ENCODE peak calls at places on chromosome 17, in seven cellular contexts. One of them, this sample, is unnamed.

GRCh38 chr17:78110363-78111011 is 18.1 kb downstream of the TMC6 start:
- DNase-seq in nephron progenitor cell: no peak
- DNase-seq in stomach: no peak
- DNase-seq in GF-D8: no peak
- DNase-seq in activated CD4-positive, alpha-beta T cell treated with anti-CD3 and anti-CD28 coated beads for 24 hours: no peak
- DNase-seq in left lobe of liver: no peak
- DNase-seq in mucosa of gallbladder: no peak
- DNase-seq in this sample: no peak

GRCh38 chr17:43442711-43443110 is 41.1 kb upstream of the DHX8 start:
- DNase-seq in nephron progenitor cell: no peak
- DNase-seq in stomach: no peak
- DNase-seq in GF-D8: no peak
- DNase-seq in activated CD4-positive, alpha-beta T cell treated with anti-CD3 and anti-CD28 coated beads for 24 hours: no peak
- DNase-seq in left lobe of liver: no peak
- DNase-seq in mucosa of gallbladder: no peak
- DNase-seq in this sample: no peak

GRCh38 chr17:41593306-41594095 is 6.8 kb upstream of the KRT14 start:
- DNase-seq in nephron progenitor cell: no peak
- DNase-seq in stomach: no peak
- DNase-seq in GF-D8: no peak
- DNase-seq in activated CD4-positive, alpha-beta T cell treated with anti-CD3 and anti-CD28 coated beads for 24 hours: no peak
- DNase-seq in left lobe of liver: no peak
- DNase-seq in mucosa of gallbladder: no peak
- DNase-seq in this sample: no peak

GRCh38 chr17:311119-311848 is 41.3 kb downstream of the RPH3AL start:
- DNase-seq in nephron progenitor cell: no peak
- DNase-seq in stomach: no peak
- DNase-seq in GF-D8: no peak
- DNase-seq in activated CD4-positive, alpha-beta T cell treated with anti-CD3 and anti-CD28 coated beads for 24 hours: no peak
- DNase-seq in left lobe of liver: no peak
- DNase-seq in mucosa of gallbladder: no peak
- DNase-seq in this sample: no peak

GRCh38 chr17:31535581-31535981 is 144.1 kb downstream of the RAB11FIP4 start:
- DNase-seq in nephron progenitor cell: no peak
- DNase-seq in stomach: no peak
- DNase-seq in GF-D8: peak
- DNase-seq in activated CD4-positive, alpha-beta T cell treated with anti-CD3 and anti-CD28 coated beads for 24 hours: no peak
- DNase-seq in left lobe of liver: no peak
- DNase-seq in mucosa of gallbladder: no peak
- DNase-seq in this sample: no peak

GRCh38 chr17:17883801-17884200 is 47.0 kb upstream of the SREBF1 start:
- DNase-seq in nephron progenitor cell: no peak
- DNase-seq in stomach: no peak
- DNase-seq in GF-D8: no peak
- DNase-seq in activated CD4-positive, alpha-beta T cell treated with anti-CD3 and anti-CD28 coated beads for 24 hours: no peak
- DNase-seq in left lobe of liver: no peak
- DNase-seq in mucosa of gallbladder: no peak
- DNase-seq in this sample: no peak

GRCh38 chr17:17456251-17456650 is 20.5 kb upstream of the MED9 start:
- DNase-seq in nephron progenitor cell: no peak
- DNase-seq in stomach: no peak
- DNase-seq in GF-D8: no peak
- DNase-seq in activated CD4-positive, alpha-beta T cell treated with anti-CD3 and anti-CD28 coated beads for 24 hours: no peak
- DNase-seq in left lobe of liver: no peak
- DNase-seq in mucosa of gallbladder: no peak
- DNase-seq in this sample: no peak

GRCh38 chr17:65170839-65171238 is 33.7 kb downstream of the RGS9 start:
- DNase-seq in nephron progenitor cell: no peak
- DNase-seq in stomach: peak
- DNase-seq in GF-D8: no peak
- DNase-seq in activated CD4-positive, alpha-beta T cell treated with anti-CD3 and anti-CD28 coated beads for 24 hours: no peak
- DNase-seq in left lobe of liver: peak
- DNase-seq in mucosa of gallbladder: no peak
- DNase-seq in this sample: no peak

GRCh38 chr17:49779730-49780220 is 8.7 kb upstream of the KAT7 start:
- DNase-seq in nephron progenitor cell: no peak
- DNase-seq in stomach: no peak
- DNase-seq in GF-D8: no peak
- DNase-seq in activated CD4-positive, alpha-beta T cell treated with anti-CD3 and anti-CD28 coated beads for 24 hours: no peak
- DNase-seq in left lobe of liver: no peak
- DNase-seq in mucosa of gallbladder: peak
- DNase-seq in this sample: peak

GRCh38 chr17:29929544-29930398 is at the start of gene SSH2:
- DNase-seq in nephron progenitor cell: peak
- DNase-seq in stomach: peak
- DNase-seq in GF-D8: peak
- DNase-seq in activated CD4-positive, alpha-beta T cell treated with anti-CD3 and anti-CD28 coated beads for 24 hours: peak
- DNase-seq in left lobe of liver: peak
- DNase-seq in mucosa of gallbladder: peak
- DNase-seq in this sample: peak

GRCh38 chr17:77607606-77608005 is 350.9 kb upstream of the TNRC6C start:
- DNase-seq in nephron progenitor cell: no peak
- DNase-seq in stomach: no peak
- DNase-seq in GF-D8: no peak
- DNase-seq in activated CD4-positive, alpha-beta T cell treated with anti-CD3 and anti-CD28 coated beads for 24 hours: no peak
- DNase-seq in left lobe of liver: peak
- DNase-seq in mucosa of gallbladder: no peak
- DNase-seq in this sample: no peak

GRCh38 chr17:9790889-9791876 is at the start of gene DHRS7C:
- DNase-seq in nephron progenitor cell: no peak
- DNase-seq in stomach: no peak
- DNase-seq in GF-D8: no peak
- DNase-seq in activated CD4-positive, alpha-beta T cell treated with anti-CD3 and anti-CD28 coated beads for 24 hours: no peak
- DNase-seq in left lobe of liver: no peak
- DNase-seq in mucosa of gallbladder: no peak
- DNase-seq in this sample: no peak

GRCh38 chr17:40963838-40964237 is 2.9 kb downstream of the KRT39 start:
- DNase-seq in nephron progenitor cell: no peak
- DNase-seq in stomach: no peak
- DNase-seq in GF-D8: no peak
- DNase-seq in activated CD4-positive, alpha-beta T cell treated with anti-CD3 and anti-CD28 coated beads for 24 hours: no peak
- DNase-seq in left lobe of liver: no peak
- DNase-seq in mucosa of gallbladder: no peak
- DNase-seq in this sample: no peak

GRCh38 chr17:59167571-59168001 is 12.0 kb downstream of the PRR11 start:
- DNase-seq in nephron progenitor cell: no peak
- DNase-seq in stomach: no peak
- DNase-seq in GF-D8: no peak
- DNase-seq in activated CD4-positive, alpha-beta T cell treated with anti-CD3 and anti-CD28 coated beads for 24 hours: no peak
- DNase-seq in left lobe of liver: no peak
- DNase-seq in mucosa of gallbladder: no peak
- DNase-seq in this sample: no peak

GRCh38 chr17:21036361-21036881 is 6.4 kb downstream of the USP22 start:
- DNase-seq in nephron progenitor cell: no peak
- DNase-seq in stomach: no peak
- DNase-seq in GF-D8: no peak
- DNase-seq in activated CD4-positive, alpha-beta T cell treated with anti-CD3 and anti-CD28 coated beads for 24 hours: no peak
- DNase-seq in left lobe of liver: no peak
- DNase-seq in mucosa of gallbladder: no peak
- DNase-seq in this sample: no peak

GRCh38 chr17:47012457-47012856 is 33.4 kb upstream of the RPRML start:
- DNase-seq in nephron progenitor cell: no peak
- DNase-seq in stomach: no peak
- DNase-seq in GF-D8: no peak
- DNase-seq in activated CD4-positive, alpha-beta T cell treated with anti-CD3 and anti-CD28 coated beads for 24 hours: no peak
- DNase-seq in left lobe of liver: no peak
- DNase-seq in mucosa of gallbladder: no peak
- DNase-seq in this sample: no peak

GRCh38 chr17:50820651-50821050 is 14.7 kb upstream of the WFIKKN2 start:
- DNase-seq in nephron progenitor cell: no peak
- DNase-seq in stomach: no peak
- DNase-seq in GF-D8: no peak
- DNase-seq in activated CD4-positive, alpha-beta T cell treated with anti-CD3 and anti-CD28 coated beads for 24 hours: no peak
- DNase-seq in left lobe of liver: no peak
- DNase-seq in mucosa of gallbladder: no peak
- DNase-seq in this sample: no peak

GRCh38 chr17:67030641-67031040 is 13.7 kb upstream of the CACNG1 start:
- DNase-seq in nephron progenitor cell: no peak
- DNase-seq in stomach: no peak
- DNase-seq in GF-D8: no peak
- DNase-seq in activated CD4-positive, alpha-beta T cell treated with anti-CD3 and anti-CD28 coated beads for 24 hours: no peak
- DNase-seq in left lobe of liver: no peak
- DNase-seq in mucosa of gallbladder: no peak
- DNase-seq in this sample: no peak

GRCh38 chr17:31388770-31389672 is 2.5 kb upstream of the RAB11FIP4 start:
- DNase-seq in nephron progenitor cell: peak
- DNase-seq in stomach: peak
- DNase-seq in GF-D8: no peak
- DNase-seq in activated CD4-positive, alpha-beta T cell treated with anti-CD3 and anti-CD28 coated beads for 24 hours: peak
- DNase-seq in left lobe of liver: no peak
- DNase-seq in mucosa of gallbladder: no peak
- DNase-seq in this sample: no peak

GRCh38 chr17:79678856-79679255 is 51.9 kb upstream of the ENPP7 start:
- DNase-seq in nephron progenitor cell: no peak
- DNase-seq in stomach: no peak
- DNase-seq in GF-D8: no peak
- DNase-seq in activated CD4-positive, alpha-beta T cell treated with anti-CD3 and anti-CD28 coated beads for 24 hours: no peak
- DNase-seq in left lobe of liver: no peak
- DNase-seq in mucosa of gallbladder: no peak
- DNase-seq in this sample: no peak

GRCh38 chr17:64002658-64003525 is 4.7 kb downstream of the PRR29 start:
- DNase-seq in nephron progenitor cell: no peak
- DNase-seq in stomach: no peak
- DNase-seq in GF-D8: no peak
- DNase-seq in activated CD4-positive, alpha-beta T cell treated with anti-CD3 and anti-CD28 coated beads for 24 hours: no peak
- DNase-seq in left lobe of liver: no peak
- DNase-seq in mucosa of gallbladder: no peak
- DNase-seq in this sample: peak

GRCh38 chr17:78391051-78391431 is 12.6 kb downstream of the PGS1 start:
- DNase-seq in nephron progenitor cell: no peak
- DNase-seq in stomach: no peak
- DNase-seq in GF-D8: no peak
- DNase-seq in activated CD4-positive, alpha-beta T cell treated with anti-CD3 and anti-CD28 coated beads for 24 hours: no peak
- DNase-seq in left lobe of liver: no peak
- DNase-seq in mucosa of gallbladder: no peak
- DNase-seq in this sample: no peak

GRCh38 chr17:18247613-18248001 is 10.9 kb downstream of the FLII start:
- DNase-seq in nephron progenitor cell: no peak
- DNase-seq in stomach: peak
- DNase-seq in GF-D8: no peak
- DNase-seq in activated CD4-positive, alpha-beta T cell treated with anti-CD3 and anti-CD28 coated beads for 24 hours: no peak
- DNase-seq in left lobe of liver: no peak
- DNase-seq in mucosa of gallbladder: no peak
- DNase-seq in this sample: peak

GRCh38 chr17:42660692-42661345 is 1.7 kb downstream of the TUBG2 start:
- DNase-seq in nephron progenitor cell: no peak
- DNase-seq in stomach: no peak
- DNase-seq in GF-D8: no peak
- DNase-seq in activated CD4-positive, alpha-beta T cell treated with anti-CD3 and anti-CD28 coated beads for 24 hours: no peak
- DNase-seq in left lobe of liver: no peak
- DNase-seq in mucosa of gallbladder: no peak
- DNase-seq in this sample: peak

GRCh38 chr17:57211543-57211942 is 44.8 kb upstream of the MSI2 start:
- DNase-seq in nephron progenitor cell: no peak
- DNase-seq in stomach: no peak
- DNase-seq in GF-D8: no peak
- DNase-seq in activated CD4-positive, alpha-beta T cell treated with anti-CD3 and anti-CD28 coated beads for 24 hours: no peak
- DNase-seq in left lobe of liver: no peak
- DNase-seq in mucosa of gallbladder: no peak
- DNase-seq in this sample: no peak

GRCh38 chr17:65013613-65014391 is 42.7 kb downstream of the GNA13 start:
- DNase-seq in nephron progenitor cell: no peak
- DNase-seq in stomach: no peak
- DNase-seq in GF-D8: no peak
- DNase-seq in activated CD4-positive, alpha-beta T cell treated with anti-CD3 and anti-CD28 coated beads for 24 hours: no peak
- DNase-seq in left lobe of liver: no peak
- DNase-seq in mucosa of gallbladder: no peak
- DNase-seq in this sample: no peak

GRCh38 chr17:82318772-82319606 is 1.6 kb upstream of the CD7 start:
- DNase-seq in nephron progenitor cell: no peak
- DNase-seq in stomach: no peak
- DNase-seq in GF-D8: no peak
- DNase-seq in activated CD4-positive, alpha-beta T cell treated with anti-CD3 and anti-CD28 coated beads for 24 hours: no peak
- DNase-seq in left lobe of liver: no peak
- DNase-seq in mucosa of gallbladder: no peak
- DNase-seq in this sample: no peak

GRCh38 chr17:37092041-37092440 is 143.3 kb downstream of the AATF start:
- DNase-seq in nephron progenitor cell: no peak
- DNase-seq in stomach: no peak
- DNase-seq in GF-D8: no peak
- DNase-seq in activated CD4-positive, alpha-beta T cell treated with anti-CD3 and anti-CD28 coated beads for 24 hours: no peak
- DNase-seq in left lobe of liver: no peak
- DNase-seq in mucosa of gallbladder: peak
- DNase-seq in this sample: peak

GRCh38 chr17:66348605-66349165 is 46.3 kb downstream of the PRKCA start:
- DNase-seq in nephron progenitor cell: no peak
- DNase-seq in stomach: peak
- DNase-seq in GF-D8: no peak
- DNase-seq in activated CD4-positive, alpha-beta T cell treated with anti-CD3 and anti-CD28 coated beads for 24 hours: no peak
- DNase-seq in left lobe of liver: no peak
- DNase-seq in mucosa of gallbladder: peak
- DNase-seq in this sample: peak

GRCh38 chr17:69723741-69724140 is 309.2 kb downstream of the MAP2K6 start:
- DNase-seq in nephron progenitor cell: no peak
- DNase-seq in stomach: no peak
- DNase-seq in GF-D8: no peak
- DNase-seq in activated CD4-positive, alpha-beta T cell treated with anti-CD3 and anti-CD28 coated beads for 24 hours: no peak
- DNase-seq in left lobe of liver: no peak
- DNase-seq in mucosa of gallbladder: no peak
- DNase-seq in this sample: no peak

GRCh38 chr17:32772453-32773025 is 104.4 kb downstream of the MYO1D start:
- DNase-seq in nephron progenitor cell: peak
- DNase-seq in stomach: no peak
- DNase-seq in GF-D8: no peak
- DNase-seq in activated CD4-positive, alpha-beta T cell treated with anti-CD3 and anti-CD28 coated beads for 24 hours: no peak
- DNase-seq in left lobe of liver: no peak
- DNase-seq in mucosa of gallbladder: no peak
- DNase-seq in this sample: no peak

GRCh38 chr17:17716837-17717523 is 35.7 kb downstream of the RAI1 start:
- DNase-seq in nephron progenitor cell: no peak
- DNase-seq in stomach: no peak
- DNase-seq in GF-D8: no peak
- DNase-seq in activated CD4-positive, alpha-beta T cell treated with anti-CD3 and anti-CD28 coated beads for 24 hours: no peak
- DNase-seq in left lobe of liver: peak
- DNase-seq in mucosa of gallbladder: no peak
- DNase-seq in this sample: no peak

GRCh38 chr17:80187090-80187489 is 17.3 kb downstream of the CARD14 start:
- DNase-seq in nephron progenitor cell: no peak
- DNase-seq in stomach: no peak
- DNase-seq in GF-D8: no peak
- DNase-seq in activated CD4-positive, alpha-beta T cell treated with anti-CD3 and anti-CD28 coated beads for 24 hours: no peak
- DNase-seq in left lobe of liver: no peak
- DNase-seq in mucosa of gallbladder: no peak
- DNase-seq in this sample: no peak

GRCh38 chr17:79214940-79215604 is 140.4 kb downstream of the ENGASE start:
- DNase-seq in nephron progenitor cell: no peak
- DNase-seq in stomach: no peak
- DNase-seq in GF-D8: no peak
- DNase-seq in activated CD4-positive, alpha-beta T cell treated with anti-CD3 and anti-CD28 coated beads for 24 hours: no peak
- DNase-seq in left lobe of liver: no peak
- DNase-seq in mucosa of gallbladder: no peak
- DNase-seq in this sample: no peak

GRCh38 chr17:73494096-73494954 is 149.9 kb downstream of the SDK2 start:
- DNase-seq in nephron progenitor cell: no peak
- DNase-seq in stomach: no peak
- DNase-seq in GF-D8: no peak
- DNase-seq in activated CD4-positive, alpha-beta T cell treated with anti-CD3 and anti-CD28 coated beads for 24 hours: no peak
- DNase-seq in left lobe of liver: no peak
- DNase-seq in mucosa of gallbladder: no peak
- DNase-seq in this sample: no peak

This sample was measured in left colon.